ENCODE peak calls at places on chromosomes 1 and 21, in seven cellular contexts. One of them, this sample, is unnamed.
A peak's percentile ranks its signal among the peaks of the same experiment; 100 is the strongest.

GRCh38 chr1:25543425-25544242 is at the start of gene LDLRAP1:
- DNase-seq in HL-60: peak; percentile 53
- DNase-seq in HCT116: no peak
- DNase-seq in CD8-positive, alpha-beta T cell: peak; percentile 48
- DNase-seq in H7: peak; percentile 99
- DNase-seq in aorta: peak; percentile 82
- DNase-seq in esophagus squamous epithelium: no peak
- DNase-seq in this sample: peak; percentile 68

GRCh38 chr21:34994646-34995631 is 54.2 kb downstream of the RUNX1 start:
- DNase-seq in HL-60: peak; percentile 9
- DNase-seq in HCT116: no peak
- DNase-seq in CD8-positive, alpha-beta T cell: no peak
- DNase-seq in H7: no peak
- DNase-seq in aorta: peak; percentile 66
- DNase-seq in esophagus squamous epithelium: no peak
- DNase-seq in this sample: no peak

GRCh38 chr1:94019327-94019726 is 101.6 kb downstream of the ABCA4 start:
- DNase-seq in HL-60: no peak
- DNase-seq in HCT116: no peak
- DNase-seq in CD8-positive, alpha-beta T cell: no peak
- DNase-seq in H7: no peak
- DNase-seq in aorta: no peak
- DNase-seq in esophagus squamous epithelium: no peak
- DNase-seq in this sample: no peak

GRCh38 chr21:42398414-42399030 is 2.7 kb upstream of the TMPRSS3 start:
- DNase-seq in HL-60: no peak
- DNase-seq in HCT116: no peak
- DNase-seq in CD8-positive, alpha-beta T cell: no peak
- DNase-seq in H7: no peak
- DNase-seq in aorta: no peak
- DNase-seq in esophagus squamous epithelium: no peak
- DNase-seq in this sample: no peak

GRCh38 chr1:228141871-228142615 is 2.0 kb downstream of the GUK1 start:
- DNase-seq in HL-60: no peak
- DNase-seq in HCT116: no peak
- DNase-seq in CD8-positive, alpha-beta T cell: no peak
- DNase-seq in H7: peak; percentile 43
- DNase-seq in aorta: no peak
- DNase-seq in esophagus squamous epithelium: no peak
- DNase-seq in this sample: no peak

GRCh38 chr1:108880850-108881249 is 4.1 kb downstream of the GPSM2 start:
- DNase-seq in HL-60: no peak
- DNase-seq in HCT116: no peak
- DNase-seq in CD8-positive, alpha-beta T cell: no peak
- DNase-seq in H7: no peak
- DNase-seq in aorta: no peak
- DNase-seq in esophagus squamous epithelium: no peak
- DNase-seq in this sample: no peak

GRCh38 chr1:15304708-15305326 is 57.8 kb downstream of the FHAD1 start:
- DNase-seq in HL-60: peak; percentile 26
- DNase-seq in HCT116: peak; percentile 26
- DNase-seq in CD8-positive, alpha-beta T cell: peak; percentile 54
- DNase-seq in H7: peak; percentile 87
- DNase-seq in aorta: no peak
- DNase-seq in esophagus squamous epithelium: no peak
- DNase-seq in this sample: no peak

GRCh38 chr1:229238674-229239415 is 32.1 kb upstream of the RAB4A start:
- DNase-seq in HL-60: no peak
- DNase-seq in HCT116: no peak
- DNase-seq in CD8-positive, alpha-beta T cell: no peak
- DNase-seq in H7: no peak
- DNase-seq in aorta: peak; percentile 66
- DNase-seq in esophagus squamous epithelium: no peak
- DNase-seq in this sample: peak; percentile 53

GRCh38 chr1:154466879-154467767 is 34.9 kb upstream of the TDRD10 start:
- DNase-seq in HL-60: no peak
- DNase-seq in HCT116: no peak
- DNase-seq in CD8-positive, alpha-beta T cell: no peak
- DNase-seq in H7: peak; percentile 70
- DNase-seq in aorta: no peak
- DNase-seq in esophagus squamous epithelium: no peak
- DNase-seq in this sample: no peak

GRCh38 chr1:168407832-168408530 is 127.3 kb downstream of the TBX19 start:
- DNase-seq in HL-60: no peak
- DNase-seq in HCT116: no peak
- DNase-seq in CD8-positive, alpha-beta T cell: no peak
- DNase-seq in H7: no peak
- DNase-seq in aorta: no peak
- DNase-seq in esophagus squamous epithelium: no peak
- DNase-seq in this sample: no peak

GRCh38 chr1:200298242-200298641 is 111.6 kb downstream of the ZNF281 start:
- DNase-seq in HL-60: no peak
- DNase-seq in HCT116: no peak
- DNase-seq in CD8-positive, alpha-beta T cell: no peak
- DNase-seq in H7: no peak
- DNase-seq in aorta: no peak
- DNase-seq in esophagus squamous epithelium: no peak
- DNase-seq in this sample: no peak

GRCh38 chr1:57887973-57888491 is 464.2 kb upstream of the DAB1 start:
- DNase-seq in HL-60: no peak
- DNase-seq in HCT116: no peak
- DNase-seq in CD8-positive, alpha-beta T cell: no peak
- DNase-seq in H7: no peak
- DNase-seq in aorta: no peak
- DNase-seq in esophagus squamous epithelium: no peak
- DNase-seq in this sample: no peak

GRCh38 chr1:25556791-25557476 is 13.5 kb downstream of the LDLRAP1 start:
- DNase-seq in HL-60: peak; percentile 91
- DNase-seq in HCT116: no peak
- DNase-seq in CD8-positive, alpha-beta T cell: peak; percentile 27
- DNase-seq in H7: no peak
- DNase-seq in aorta: no peak
- DNase-seq in esophagus squamous epithelium: no peak
- DNase-seq in this sample: no peak

GRCh38 chr1:230048322-230048721 is 18.7 kb upstream of the GALNT2 start:
- DNase-seq in HL-60: no peak
- DNase-seq in HCT116: no peak
- DNase-seq in CD8-positive, alpha-beta T cell: no peak
- DNase-seq in H7: no peak
- DNase-seq in aorta: no peak
- DNase-seq in esophagus squamous epithelium: no peak
- DNase-seq in this sample: no peak

GRCh38 chr1:26531651-26532131 is 2.1 kb downstream of the RPS6KA1 start:
- DNase-seq in HL-60: no peak
- DNase-seq in HCT116: no peak
- DNase-seq in CD8-positive, alpha-beta T cell: no peak
- DNase-seq in H7: peak; percentile 67
- DNase-seq in aorta: no peak
- DNase-seq in esophagus squamous epithelium: no peak
- DNase-seq in this sample: no peak

GRCh38 chr1:80054129-80054528 is 1047.6 kb upstream of the ADGRL4 start:
- DNase-seq in HL-60: no peak
- DNase-seq in HCT116: peak; percentile 10
- DNase-seq in CD8-positive, alpha-beta T cell: no peak
- DNase-seq in H7: no peak
- DNase-seq in aorta: no peak
- DNase-seq in esophagus squamous epithelium: no peak
- DNase-seq in this sample: no peak

GRCh38 chr1:162023547-162024501 is at the start of gene OLFML2B:
- DNase-seq in HL-60: peak; percentile 65
- DNase-seq in HCT116: peak; percentile 38
- DNase-seq in CD8-positive, alpha-beta T cell: peak; percentile 6
- DNase-seq in H7: peak; percentile 93
- DNase-seq in aorta: peak; percentile 90
- DNase-seq in esophagus squamous epithelium: no peak
- DNase-seq in this sample: peak; percentile 33

GRCh38 chr21:46226920-46227599 is 1.5 kb downstream of the LSS start:
- DNase-seq in HL-60: no peak
- DNase-seq in HCT116: no peak
- DNase-seq in CD8-positive, alpha-beta T cell: no peak
- DNase-seq in H7: peak; percentile 29
- DNase-seq in aorta: peak; percentile 39
- DNase-seq in esophagus squamous epithelium: no peak
- DNase-seq in this sample: no peak

GRCh38 chr1:89483010-89483756 is 41.4 kb upstream of the LRRC8B start:
- DNase-seq in HL-60: peak; percentile 84
- DNase-seq in HCT116: peak; percentile 78
- DNase-seq in CD8-positive, alpha-beta T cell: peak; percentile 65
- DNase-seq in H7: peak; percentile 54
- DNase-seq in aorta: peak; percentile 77
- DNase-seq in esophagus squamous epithelium: no peak
- DNase-seq in this sample: peak; percentile 61

GRCh38 chr1:101317590-101317989 is 80.8 kb downstream of the S1PR1 start:
- DNase-seq in HL-60: no peak
- DNase-seq in HCT116: no peak
- DNase-seq in CD8-positive, alpha-beta T cell: no peak
- DNase-seq in H7: peak; percentile 10
- DNase-seq in aorta: no peak
- DNase-seq in esophagus squamous epithelium: no peak
- DNase-seq in this sample: no peak

GRCh38 chr21:38954450-38955059 is 148.8 kb downstream of the ETS2 start:
- DNase-seq in HL-60: no peak
- DNase-seq in HCT116: no peak
- DNase-seq in CD8-positive, alpha-beta T cell: no peak
- DNase-seq in H7: no peak
- DNase-seq in aorta: no peak
- DNase-seq in esophagus squamous epithelium: no peak
- DNase-seq in this sample: no peak

GRCh38 chr1:93681095-93681548 is 515 bp downstream of the BCAR3 start:
- DNase-seq in HL-60: no peak
- DNase-seq in HCT116: no peak
- DNase-seq in CD8-positive, alpha-beta T cell: no peak
- DNase-seq in H7: peak; percentile 80
- DNase-seq in aorta: peak; percentile 56
- DNase-seq in esophagus squamous epithelium: no peak
- DNase-seq in this sample: no peak

GRCh38 chr1:115062542-115063004 is 26.7 kb downstream of the TSPAN2 start:
- DNase-seq in HL-60: peak; percentile 96
- DNase-seq in HCT116: no peak
- DNase-seq in CD8-positive, alpha-beta T cell: peak; percentile 91
- DNase-seq in H7: no peak
- DNase-seq in aorta: peak; percentile 77
- DNase-seq in esophagus squamous epithelium: peak; percentile 25
- DNase-seq in this sample: peak; percentile 26

GRCh38 chr1:155125511-155125945 is 2.1 kb upstream of the EFNA1 start:
- DNase-seq in HL-60: no peak
- DNase-seq in HCT116: no peak
- DNase-seq in CD8-positive, alpha-beta T cell: no peak
- DNase-seq in H7: peak; percentile 73
- DNase-seq in aorta: no peak
- DNase-seq in esophagus squamous epithelium: no peak
- DNase-seq in this sample: no peak

GRCh38 chr1:13540871-13541270 is 27.1 kb upstream of the LRRC38 start:
- DNase-seq in HL-60: no peak
- DNase-seq in HCT116: no peak
- DNase-seq in CD8-positive, alpha-beta T cell: no peak
- DNase-seq in H7: no peak
- DNase-seq in aorta: no peak
- DNase-seq in esophagus squamous epithelium: no peak
- DNase-seq in this sample: peak; percentile 13

GRCh38 chr1:46547481-46548383 is 3.7 kb downstream of the KNCN start:
- DNase-seq in HL-60: peak; percentile 16
- DNase-seq in HCT116: peak; percentile 65
- DNase-seq in CD8-positive, alpha-beta T cell: no peak
- DNase-seq in H7: peak; percentile 82
- DNase-seq in aorta: no peak
- DNase-seq in esophagus squamous epithelium: no peak
- DNase-seq in this sample: no peak
- H3K27me3 ChIP-seq in HL-60: peaks cover 25% of the 10 kb centered on the region
- H3K27me3 ChIP-seq in HCT116: no peaks in the 10 kb centered on the region
- H3K27me3 ChIP-seq in CD8-positive, alpha-beta T cell: peaks cover 9% of the 10 kb centered on the region
- H3K27me3 ChIP-seq in H7: peaks cover 51% of the 10 kb centered on the region
- H3K27me3 ChIP-seq in aorta: no peaks in the 10 kb centered on the region
- H3K27me3 ChIP-seq in esophagus squamous epithelium: peaks cover 7% of the 10 kb centered on the region
- H3K27me3 ChIP-seq in this sample: peaks cover 30% of the 10 kb centered on the region

GRCh38 chr1:19664453-19665043 is at the start of gene HTR6:
- DNase-seq in HL-60: no peak
- DNase-seq in HCT116: no peak
- DNase-seq in CD8-positive, alpha-beta T cell: peak; percentile 14
- DNase-seq in H7: peak; percentile 89
- DNase-seq in aorta: no peak
- DNase-seq in esophagus squamous epithelium: no peak
- DNase-seq in this sample: no peak

GRCh38 chr1:19662313-19662712 is 2.4 kb upstream of the HTR6 start:
- DNase-seq in HL-60: no peak
- DNase-seq in HCT116: no peak
- DNase-seq in CD8-positive, alpha-beta T cell: no peak
- DNase-seq in H7: no peak
- DNase-seq in aorta: no peak
- DNase-seq in esophagus squamous epithelium: no peak
- DNase-seq in this sample: no peak

GRCh38 chr1:19666139-19666465 is 1.4 kb downstream of the HTR6 start:
- DNase-seq in HL-60: no peak
- DNase-seq in HCT116: no peak
- DNase-seq in CD8-positive, alpha-beta T cell: no peak
- DNase-seq in H7: no peak
- DNase-seq in aorta: no peak
- DNase-seq in esophagus squamous epithelium: no peak
- DNase-seq in this sample: no peak

GRCh38 chr1:19665044-19665455 is 375 bp downstream of the HTR6 start:
- DNase-seq in HL-60: no peak
- DNase-seq in HCT116: no peak
- DNase-seq in CD8-positive, alpha-beta T cell: no peak
- DNase-seq in H7: no peak
- DNase-seq in aorta: no peak
- DNase-seq in esophagus squamous epithelium: no peak
- DNase-seq in this sample: no peak

GRCh38 chr1:19665456-19666138 is 922 bp downstream of the HTR6 start:
- DNase-seq in HL-60: no peak
- DNase-seq in HCT116: no peak
- DNase-seq in CD8-positive, alpha-beta T cell: no peak
- DNase-seq in H7: peak; percentile 85
- DNase-seq in aorta: no peak
- DNase-seq in esophagus squamous epithelium: no peak
- DNase-seq in this sample: no peak
- H3K27me3 ChIP-seq in HL-60: peaks cover 38% of the 10 kb centered on the region
- H3K27me3 ChIP-seq in HCT116: no peaks in the 10 kb centered on the region
- H3K27me3 ChIP-seq in CD8-positive, alpha-beta T cell: peaks cover 11% of the 10 kb centered on the region
- H3K27me3 ChIP-seq in H7: peaks cover 42% of the 10 kb centered on the region
- H3K27me3 ChIP-seq in aorta: no peaks in the 10 kb centered on the region
- H3K27me3 ChIP-seq in esophagus squamous epithelium: peaks cover 16% of the 10 kb centered on the region
- H3K27me3 ChIP-seq in this sample: peaks cover 39% of the 10 kb centered on the region

GRCh38 chr1:156646738-156647211 is 4.9 kb downstream of the BCAN start:
- DNase-seq in HL-60: no peak
- DNase-seq in HCT116: no peak
- DNase-seq in CD8-positive, alpha-beta T cell: no peak
- DNase-seq in H7: no peak
- DNase-seq in aorta: no peak
- DNase-seq in esophagus squamous epithelium: no peak
- DNase-seq in this sample: no peak
- H3K27me3 ChIP-seq in HL-60: peaks cover 33% of the 10 kb centered on the region
- H3K27me3 ChIP-seq in HCT116: no peaks in the 10 kb centered on the region
- H3K27me3 ChIP-seq in CD8-positive, alpha-beta T cell: peaks cover 15% of the 10 kb centered on the region
- H3K27me3 ChIP-seq in H7: peaks cover 82% of the 10 kb centered on the region
- H3K27me3 ChIP-seq in aorta: no peaks in the 10 kb centered on the region
- H3K27me3 ChIP-seq in esophagus squamous epithelium: peaks cover 13% of the 10 kb centered on the region
- H3K27me3 ChIP-seq in this sample: peaks cover 32% of the 10 kb centered on the region

DNA sequence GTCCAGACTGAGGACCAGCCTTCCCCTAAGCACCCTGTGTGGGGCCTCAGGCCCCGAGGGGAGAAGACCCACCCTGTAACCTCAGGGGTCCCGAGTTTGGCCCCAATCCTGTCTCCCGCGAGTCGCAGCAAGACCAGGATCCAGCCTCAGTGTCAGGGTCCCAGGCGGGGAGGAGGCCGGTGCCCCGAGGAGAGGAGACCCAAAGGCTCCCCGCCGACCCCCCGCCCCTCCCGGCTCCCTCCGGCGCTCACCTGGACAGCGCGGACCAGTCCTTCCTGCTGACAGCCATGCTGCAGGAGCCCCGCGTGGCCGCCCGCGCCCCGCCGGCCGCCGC is at the start of gene LAD1:
- DNase-seq in HL-60: no peak
- DNase-seq in HCT116: no peak
- DNase-seq in CD8-positive, alpha-beta T cell: no peak
- DNase-seq in H7: no peak
- DNase-seq in aorta: no peak
- DNase-seq in esophagus squamous epithelium: no peak
- DNase-seq in this sample: no peak
- H3K27me3 ChIP-seq in HL-60: peaks cover 20% of the 10 kb centered on the region
- H3K27me3 ChIP-seq in HCT116: no peaks in the 10 kb centered on the region
- H3K27me3 ChIP-seq in CD8-positive, alpha-beta T cell: peaks cover 12% of the 10 kb centered on the region
- H3K27me3 ChIP-seq in H7: peaks cover 46% of the 10 kb centered on the region
- H3K27me3 ChIP-seq in aorta: no peaks in the 10 kb centered on the region
- H3K27me3 ChIP-seq in esophagus squamous epithelium: no peaks in the 10 kb centered on the region
- H3K27me3 ChIP-seq in this sample: no peaks in the 10 kb centered on the region